ENCODE peak calls at places on chromosomes 5 and 9, in eight cellular contexts. E is cardiac muscle cell, O is neuronal stem cell, H is IMR-90, T is heart right ventricle, Y is adrenal gland, F is small intestine, W is PC-9. U is an unnamed sample.

GRCh38 chr5:102910240-102911226 is 155.4 kb downstream of the PAM start:
- DNase-seq in E (no peak), O (no peak), H (peak; percentile 70), T (no peak), Y (no peak), F (no peak), W (peak; percentile 76), U (peak; percentile 31)

GRCh38 chr5:159533197-159533596 is 202.9 kb upstream of the IL12B start:
- DNase-seq in E (no peak), O (no peak), H (peak; percentile 72), T (no peak), Y (no peak), F (no peak), W (peak; percentile 92), U (no peak)

GRCh38 chr5:90802695-90803317 is 244.2 kb downstream of the ADGRV1 start:
- DNase-seq in E (peak; percentile 57), O (peak; percentile 12), H (peak; percentile 32), T (peak; percentile 8), Y (peak; percentile 45), F (peak; percentile 48), W (peak; percentile 53), U (no peak)

GRCh38 chr9:131290767-131291370 is 1.3 kb downstream of the PLPP7 start:
- DNase-seq in E (no peak), O (no peak), H (no peak), T (no peak), Y (no peak), F (no peak), W (no peak), U (no peak)

GRCh38 chr5:172150514-172151425 is 37.3 kb downstream of the STK10 start:
- DNase-seq in E (no peak), O (no peak), H (peak; percentile 24), T (peak; percentile 42), Y (peak; percentile 70), F (peak; percentile 46), W (no peak), U (no peak)

GRCh38 chr5:175743676-175744210 is 85.9 kb downstream of the HRH2 start:
- DNase-seq in E (peak; percentile 73), O (peak; percentile 36), H (peak; percentile 7), T (no peak), Y (no peak), F (no peak), W (no peak), U (no peak)

GRCh38 chr9:129665008-129665771 is at the start of gene PRRX2:
- DNase-seq in E (peak; percentile 60), O (peak; percentile 55), H (peak; percentile 43), T (no peak), Y (peak; percentile 15), F (no peak), W (no peak), U (no peak)

GRCh38 chr5:55544341-55544740 is 9.6 kb upstream of the PLPP1 start:
- DNase-seq in E (no peak), O (no peak), H (peak; percentile 14), T (no peak), Y (no peak), F (no peak), W (no peak), U (no peak)

GRCh38 chr5:153157156-153157555 is 333.3 kb upstream of the GRIA1 start:
- DNase-seq in E (no peak), O (no peak), H (no peak), T (no peak), Y (no peak), F (no peak), W (no peak), U (no peak)

DNA sequence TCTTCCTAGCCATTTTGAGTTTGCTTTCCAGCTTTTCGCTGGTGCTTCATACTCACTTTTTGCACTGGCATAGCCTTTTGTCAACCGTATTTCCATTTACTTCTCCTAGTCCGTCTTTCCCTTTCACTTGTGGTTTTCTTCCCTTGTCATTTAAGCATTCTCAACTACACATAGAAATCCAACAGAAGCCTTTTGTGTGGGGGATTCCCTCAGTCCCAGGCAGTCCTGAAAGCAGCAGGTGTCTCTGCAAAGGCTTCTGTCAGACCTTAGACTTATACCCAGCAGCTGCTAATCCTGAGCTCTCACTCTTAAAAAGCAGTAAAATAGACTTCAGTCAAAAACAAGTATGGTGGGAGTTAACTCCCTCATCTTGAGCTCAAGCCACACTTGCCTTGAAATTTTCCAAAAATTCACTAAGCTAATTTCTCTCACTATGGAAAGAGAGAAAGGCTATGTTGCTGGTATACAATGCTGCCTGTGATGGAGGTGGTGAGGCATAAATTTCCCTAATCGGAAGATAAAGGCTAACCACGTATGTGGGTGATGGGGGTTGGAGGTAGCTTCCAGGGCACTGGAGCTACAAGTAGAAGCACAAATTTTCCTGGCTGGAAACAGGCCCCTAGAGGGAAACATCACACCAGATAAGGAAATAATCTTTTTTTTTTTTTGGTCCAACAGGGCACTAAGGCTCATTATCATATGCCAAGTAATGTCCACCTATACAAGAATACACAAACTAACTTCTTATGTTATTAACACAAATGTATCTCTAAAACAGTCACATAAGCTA is 34.8 kb upstream of the IFNK start:
- DNase-seq in E (no peak), O (peak; percentile 57), H (no peak), T (no peak), Y (no peak), F (no peak), W (no peak), U (no peak)
- H3K27ac ChIP-seq in E (no peak overlapping the region), O (peak overlapping the region; percentile 95), H (no peak overlapping the region), T (no peak overlapping the region), Y (no peak overlapping the region), F (no peak overlapping the region), W (no peak overlapping the region), U (no peak overlapping the region)

DNA sequence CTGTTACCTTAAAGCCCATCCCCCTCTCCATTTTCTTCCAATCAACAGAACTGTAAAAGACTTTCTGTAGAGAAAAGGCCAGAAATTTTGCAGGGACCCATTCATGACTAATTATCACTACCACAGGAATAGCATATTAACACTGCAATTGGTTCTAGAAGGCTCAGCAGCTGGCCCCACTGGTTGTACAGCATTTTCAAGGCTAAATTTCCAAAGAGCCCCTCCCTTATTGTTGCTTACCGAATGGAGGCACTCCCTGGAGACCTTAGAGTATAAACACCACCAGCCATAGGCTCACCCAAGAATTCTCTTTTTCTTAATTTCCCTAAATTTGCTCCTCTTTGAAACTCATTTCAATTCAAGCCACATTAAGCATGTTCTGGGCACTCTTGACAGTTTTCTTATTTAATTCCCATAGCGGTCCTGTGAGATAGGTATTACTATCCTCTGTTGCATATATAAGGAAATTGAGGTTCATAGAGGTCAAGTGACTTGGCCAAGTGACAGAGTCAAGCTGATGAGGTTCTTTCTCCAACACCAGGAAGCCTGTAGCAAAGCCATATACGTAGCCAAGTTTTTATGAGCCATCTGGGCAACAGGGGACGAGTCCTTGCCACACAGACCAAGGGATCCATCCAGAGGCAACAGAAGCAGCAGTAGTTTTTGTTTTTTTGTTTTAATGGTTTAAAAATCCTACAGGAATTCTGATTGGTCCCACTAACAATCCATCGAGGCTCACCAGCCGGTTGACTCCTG is 83.9 kb upstream of the NR5A1 start:
- DNase-seq in E (no peak), O (no peak), H (no peak), T (no peak), Y (no peak), F (peak; percentile 62), W (peak; percentile 88), U (no peak)
- H3K27ac ChIP-seq in E (peak overlapping the region; percentile 18), O (no peak overlapping the region), H (no peak overlapping the region), T (no peak overlapping the region), Y (no peak overlapping the region), F (no peak overlapping the region), W (peak overlapping the region; percentile 45), U (peak overlapping the region; percentile 25)

GRCh38 chr5:174383196-174384178 is 338.0 kb downstream of the NSG2 start:
- DNase-seq in E (no peak), O (no peak), H (peak; percentile 19), T (no peak), Y (no peak), F (no peak), W (no peak), U (no peak)
- H3K27ac ChIP-seq in E (no peak overlapping the region), O (no peak overlapping the region), H (peak overlapping the region; percentile 61), T (peak overlapping the region; percentile 64), Y (no peak overlapping the region), F (no peak overlapping the region), W (peak overlapping the region; percentile 68), U (peak overlapping the region; percentile 24)

GRCh38 chr5:138954257-138955012 is 79.3 kb upstream of the LRRTM2 start:
- DNase-seq in E (no peak), O (no peak), H (no peak), T (no peak), Y (peak; percentile 47), F (no peak), W (no peak), U (no peak)
- H3K27ac ChIP-seq in E (peak overlapping the region; percentile 45), O (no peak overlapping the region), H (peak overlapping the region; percentile 24), T (peak overlapping the region; percentile 62), Y (peak overlapping the region; percentile 87), F (no peak overlapping the region), W (no peak overlapping the region), U (no peak overlapping the region)

GRCh38 chr5:76804266-76804665 is 14.6 kb upstream of the F2RL1 start:
- DNase-seq in E (no peak), O (no peak), H (no peak), T (no peak), Y (no peak), F (no peak), W (peak; percentile 71), U (no peak)
- H3K27ac ChIP-seq in E (no peak overlapping the region), O (no peak overlapping the region), H (no peak overlapping the region), T (no peak overlapping the region), Y (no peak overlapping the region), F (no peak overlapping the region), W (no peak overlapping the region), U (no peak overlapping the region)

GRCh38 chr9:114805670-114806551 is at the start of gene TNFSF15:
- DNase-seq in E (peak; percentile 23), O (no peak), H (peak; percentile 44), T (no peak), Y (peak; percentile 16), F (peak; percentile 85), W (peak; percentile 88), U (no peak)
- H3K27ac ChIP-seq in E (no peak within 1 kb of the TSS), O (no peak within 1 kb of the TSS), H (peak within 1 kb of the TSS; percentile 15), T (peak within 1 kb of the TSS; percentile 67), Y (no peak within 1 kb of the TSS), F (peak within 1 kb of the TSS; percentile 73), W (peak within 1 kb of the TSS; percentile 89), U (peak within 1 kb of the TSS; percentile 86)

GRCh38 chr5:81066102-81066501 is 105.9 kb downstream of the RASGRF2 start:
- DNase-seq in E (no peak), O (no peak), H (no peak), T (no peak), Y (no peak), F (no peak), W (no peak), U (no peak)
- H3K27ac ChIP-seq in E (no peak overlapping the region), O (no peak overlapping the region), H (no peak overlapping the region), T (peak overlapping the region; percentile 27), Y (no peak overlapping the region), F (no peak overlapping the region), W (no peak overlapping the region), U (no peak overlapping the region)

DNA sequence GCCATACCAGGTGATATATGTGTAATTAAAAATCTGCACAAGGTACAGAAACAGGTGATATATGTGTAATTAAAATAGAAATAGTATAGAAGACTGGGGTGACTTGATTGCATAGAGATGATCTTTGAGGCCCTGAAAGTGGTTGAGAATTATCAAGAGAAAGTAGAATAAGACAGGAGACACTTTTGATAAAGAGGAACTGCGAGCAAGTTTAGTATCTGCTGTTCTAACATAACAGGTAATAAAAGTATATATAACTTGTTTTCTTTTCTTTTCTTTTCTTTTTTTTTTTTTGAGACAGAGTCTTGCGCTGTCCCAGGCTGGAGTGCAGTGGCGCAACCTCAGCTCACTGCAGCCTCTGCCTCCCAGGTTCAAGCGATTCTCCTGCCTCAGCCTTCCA is 5.4 kb downstream of the SNX2 start:
- DNase-seq in E (no peak), O (no peak), H (no peak), T (no peak), Y (no peak), F (no peak), W (no peak), U (no peak)
- H3K27ac ChIP-seq in E (no peak overlapping the region), O (no peak overlapping the region), H (no peak overlapping the region), T (no peak overlapping the region), Y (no peak overlapping the region), F (no peak overlapping the region), W (no peak overlapping the region), U (no peak overlapping the region)